ENCODE peak calls at places on chromosomes 5 and 9, in four cellular contexts. Y, U, M and D are unnamed samples.

GRCh38 chr5:56383761-56384160 is 150.6 kb upstream of the ANKRD55 start:
- DNase-seq in Y (no peak), U (no peak), M (no peak), D (no peak)

GRCh38 chr5:4866131-4866659 is 273.9 kb upstream of the ADAMTS16 start:
- DNase-seq in Y (no peak), U (no peak), M (no peak), D (no peak)

GRCh38 chr5:73213566-73213998 is 40.6 kb downstream of the TMEM174 start:
- DNase-seq in Y (peak), U (peak), M (peak), D (peak)

GRCh38 chr9:111099199-111100005 is 61.1 kb upstream of the LPAR1 start:
- DNase-seq in Y (no peak), U (no peak), M (no peak), D (no peak)

GRCh38 chr5:187042-187431 is 4.3 kb upstream of the LRRC14B start:
- DNase-seq in Y (no peak), U (no peak), M (no peak), D (peak)

GRCh38 chr5:36374275-36374862 is 72.7 kb upstream of the RANBP3L start:
- DNase-seq in Y (no peak), U (peak), M (no peak), D (peak)

GRCh38 chr5:99973779-99974178 is 561.4 kb upstream of the FAM174A start:
- DNase-seq in Y (no peak), U (no peak), M (no peak), D (no peak)

GRCh38 chr9:70315389-70315788 is 56.6 kb downstream of the SMC5 start:
- DNase-seq in Y (no peak), U (peak), M (no peak), D (no peak)

GRCh38 chr5:59917121-59917520 is 23.6 kb upstream of the PDE4D start:
- DNase-seq in Y (no peak), U (no peak), M (no peak), D (no peak)

GRCh38 chr9:136354592-136355085 is 8.9 kb downstream of the DNLZ start:
- DNase-seq in Y (no peak), U (peak), M (no peak), D (peak)

GRCh38 chr5:119524461-119524860 is 72.2 kb downstream of the HSD17B4 start:
- DNase-seq in Y (no peak), U (no peak), M (no peak), D (no peak)

GRCh38 chr5:71677977-71678376 is 41.1 kb upstream of the CARTPT start:
- DNase-seq in Y (no peak), U (no peak), M (no peak), D (no peak)

GRCh38 chr5:71865202-71865601 is 146.1 kb downstream of the CARTPT start:
- DNase-seq in Y (no peak), U (peak), M (no peak), D (peak)

GRCh38 chr5:14326035-14326909 is 183.1 kb downstream of the TRIO start:
- DNase-seq in Y (no peak), U (no peak), M (peak), D (no peak)

GRCh38 chr5:1405539-1406530 is 39.4 kb downstream of the SLC6A3 start:
- DNase-seq in Y (no peak), U (no peak), M (no peak), D (peak)

GRCh38 chr9:115198018-115198417 is 80.1 kb upstream of the TNC start:
- DNase-seq in Y (peak), U (peak), M (peak), D (peak)

GRCh38 chr9:121568541-121569265 is 69.1 kb upstream of the GGTA1 start:
- DNase-seq in Y (no peak), U (peak), M (peak), D (peak)

GRCh38 chr9:120729796-120730195 is 15.5 kb upstream of the MEGF9 start:
- DNase-seq in Y (no peak), U (no peak), M (no peak), D (no peak)

GRCh38 chr5:121704291-121704690 is 147.4 kb upstream of the FTMT start:
- DNase-seq in Y (no peak), U (no peak), M (no peak), D (no peak)

GRCh38 chr9:5089737-5090136 is 95.7 kb downstream of the INSL6 start:
- DNase-seq in Y (peak), U (no peak), M (no peak), D (peak)

GRCh38 chr9:106974341-106974740 is 111.4 kb downstream of the ZNF462 start:
- DNase-seq in Y (no peak), U (no peak), M (no peak), D (no peak)

GRCh38 chr5:154794525-154795234 is 39.5 kb downstream of the LARP1 start:
- DNase-seq in Y (no peak), U (no peak), M (no peak), D (no peak)

GRCh38 chr5:134029156-134029555 is 24.4 kb upstream of the VDAC1 start:
- DNase-seq in Y (no peak), U (peak), M (no peak), D (peak)

GRCh38 chr5:38613992-38614836 is 57.8 kb upstream of the LIFR start:
- DNase-seq in Y (no peak), U (no peak), M (peak), D (no peak)

GRCh38 chr9:109244179-109245132 is 76.4 kb downstream of the EPB41L4B start:
- DNase-seq in Y (peak), U (peak), M (peak), D (peak)

GRCh38 chr9:20189871-20190270 is 401.0 kb upstream of the SLC24A2 start:
- DNase-seq in Y (no peak), U (no peak), M (peak), D (no peak)

GRCh38 chr5:14810941-14811573 is 60.5 kb downstream of the ANKH start:
- DNase-seq in Y (no peak), U (no peak), M (no peak), D (no peak)

GRCh38 chr5:128579111-128579510 is 41.1 kb upstream of the FBN2 start:
- DNase-seq in Y (no peak), U (peak), M (no peak), D (peak)

GRCh38 chr9:138020120-138020794 is 142.7 kb downstream of the CACNA1B start:
- DNase-seq in Y (no peak), U (no peak), M (no peak), D (no peak)

GRCh38 chr5:59709833-59710232 is 183.7 kb downstream of the PDE4D start:
- DNase-seq in Y (no peak), U (peak), M (peak), D (no peak)

GRCh38 chr5:119943148-119943547 is 313.8 kb downstream of the FAM170A start:
- DNase-seq in Y (no peak), U (peak), M (no peak), D (no peak)

GRCh38 chr9:92508018-92508417 is 25.7 kb upstream of the ASPN start:
- DNase-seq in Y (no peak), U (no peak), M (no peak), D (no peak)

GRCh38 chr5:130471-131175 is 38.7 kb downstream of the PLEKHG4B start:
- DNase-seq in Y (no peak), U (peak), M (no peak), D (no peak)

GRCh38 chr5:102527547-102527946 is 28.7 kb upstream of the SLCO6A1 start:
- DNase-seq in Y (no peak), U (no peak), M (no peak), D (no peak)

GRCh38 chr5:86858452-86858851 is 240.7 kb downstream of the COX7C start:
- DNase-seq in Y (no peak), U (no peak), M (no peak), D (no peak)

GRCh38 chr5:135964670-135965320 is 10.0 kb upstream of the LECT2 start:
- DNase-seq in Y (no peak), U (peak), M (no peak), D (no peak)

GRCh38 chr5:149062371-149063016 is 368 bp downstream of the SH3TC2 start:
- DNase-seq in Y (peak), U (peak), M (no peak), D (peak)

GRCh38 chr9:36064448-36065037 is 27.8 kb downstream of the RECK start:
- DNase-seq in Y (no peak), U (peak), M (no peak), D (peak)

DNA sequence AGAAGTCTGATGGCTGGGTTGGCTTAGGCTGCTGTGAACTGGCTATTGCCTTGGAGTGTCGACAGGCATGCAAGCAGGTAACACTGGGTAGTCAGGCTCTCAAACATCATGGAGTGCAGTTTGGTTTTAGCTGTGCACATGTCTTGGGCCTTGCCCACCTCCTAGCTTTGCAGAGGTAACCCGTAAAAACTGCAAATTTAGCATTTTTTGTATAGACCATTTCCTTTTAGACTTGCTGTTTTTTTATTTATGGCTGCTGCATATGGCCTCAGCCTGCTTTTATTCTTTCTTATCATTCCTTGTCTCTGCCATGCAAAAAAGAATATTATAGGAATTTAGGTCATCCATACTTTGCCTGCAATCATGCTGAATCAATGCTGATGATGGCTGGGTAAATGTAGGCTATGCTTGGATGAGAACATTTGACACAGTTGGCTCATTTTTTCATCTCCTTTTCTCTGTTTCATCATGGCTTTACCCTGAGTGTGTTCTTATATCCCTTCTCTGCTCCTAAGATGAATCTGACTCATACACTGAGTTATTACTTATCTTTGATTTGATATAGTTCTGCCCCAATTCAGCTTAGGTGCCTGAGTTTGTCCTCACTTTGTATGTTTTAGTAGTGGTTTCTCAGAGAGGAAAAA is 27.2 kb downstream of the RECK start:
- DNase-seq in Y (no peak), U (no peak), M (no peak), D (peak)
- H3K4me3 ChIP-seq in Y (no peak), U (no peak), M (no peak), D (no peak)

GRCh38 chr5:163506726-163507125 is 1.3 kb downstream of the MAT2B start:
- DNase-seq in Y (no peak), U (peak), M (no peak), D (peak)

GRCh38 chr5:163505049-163505474 is 357 bp upstream of the MAT2B start:
- DNase-seq in Y (no peak), U (no peak), M (no peak), D (no peak)

GRCh38 chr5:163505475-163506457 is at the start of gene MAT2B:
- DNase-seq in Y (peak), U (peak), M (peak), D (peak)

GRCh38 chr5:163504091-163504931 is 1.1 kb upstream of the MAT2B start:
- DNase-seq in Y (peak), U (peak), M (peak), D (peak)

DNA sequence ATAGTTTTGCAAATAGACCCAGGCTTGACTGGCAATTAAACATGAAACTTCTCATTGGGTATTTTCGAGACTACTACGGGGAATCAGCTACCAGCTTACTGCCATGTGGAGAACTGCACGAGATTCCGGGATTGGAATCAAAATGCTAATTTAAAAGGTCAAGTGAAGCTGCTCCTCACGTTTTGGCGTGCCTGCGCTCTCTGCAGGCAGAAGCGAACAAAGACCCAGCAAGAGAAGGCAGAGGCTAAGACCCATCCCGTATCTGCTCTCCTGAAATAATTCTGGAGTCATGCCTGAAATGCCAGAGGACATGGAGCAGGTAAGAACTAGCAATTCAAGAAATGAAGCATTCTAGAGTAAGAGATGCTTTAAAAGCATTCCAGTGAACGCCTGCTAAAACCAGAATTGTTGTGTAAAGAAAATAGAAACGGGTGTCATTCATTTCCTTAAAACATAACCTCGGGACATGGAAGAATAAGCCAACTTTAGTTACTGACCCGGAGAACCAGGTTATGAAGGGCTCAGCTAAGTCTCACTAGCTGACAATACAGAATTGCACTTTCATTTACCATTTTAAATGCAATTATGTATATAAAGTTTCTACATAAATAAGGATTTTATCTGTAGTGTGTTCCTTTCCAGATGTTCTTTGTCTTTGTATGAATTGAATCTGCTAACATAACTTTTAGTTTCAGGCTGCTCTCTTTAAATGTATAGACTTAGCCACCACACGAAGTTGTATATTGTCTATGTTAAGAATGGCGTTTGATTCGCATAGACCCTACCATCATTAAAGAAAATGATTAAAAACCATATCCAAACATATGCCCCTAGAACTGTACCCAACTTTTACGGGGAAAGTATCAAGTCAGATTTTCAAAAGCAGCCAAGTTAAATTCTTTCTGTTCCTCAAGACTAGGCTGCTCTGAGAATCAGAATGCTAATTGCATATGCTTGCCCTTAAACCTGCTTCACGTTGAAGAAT is 2.0 kb upstream of the MAT2B start:
- DNase-seq in Y (peak), U (peak), M (peak), D (peak)
- TF ChIP-seq CTCF in Y (peak), U (peak), M (peak), D (peak)

DNA sequence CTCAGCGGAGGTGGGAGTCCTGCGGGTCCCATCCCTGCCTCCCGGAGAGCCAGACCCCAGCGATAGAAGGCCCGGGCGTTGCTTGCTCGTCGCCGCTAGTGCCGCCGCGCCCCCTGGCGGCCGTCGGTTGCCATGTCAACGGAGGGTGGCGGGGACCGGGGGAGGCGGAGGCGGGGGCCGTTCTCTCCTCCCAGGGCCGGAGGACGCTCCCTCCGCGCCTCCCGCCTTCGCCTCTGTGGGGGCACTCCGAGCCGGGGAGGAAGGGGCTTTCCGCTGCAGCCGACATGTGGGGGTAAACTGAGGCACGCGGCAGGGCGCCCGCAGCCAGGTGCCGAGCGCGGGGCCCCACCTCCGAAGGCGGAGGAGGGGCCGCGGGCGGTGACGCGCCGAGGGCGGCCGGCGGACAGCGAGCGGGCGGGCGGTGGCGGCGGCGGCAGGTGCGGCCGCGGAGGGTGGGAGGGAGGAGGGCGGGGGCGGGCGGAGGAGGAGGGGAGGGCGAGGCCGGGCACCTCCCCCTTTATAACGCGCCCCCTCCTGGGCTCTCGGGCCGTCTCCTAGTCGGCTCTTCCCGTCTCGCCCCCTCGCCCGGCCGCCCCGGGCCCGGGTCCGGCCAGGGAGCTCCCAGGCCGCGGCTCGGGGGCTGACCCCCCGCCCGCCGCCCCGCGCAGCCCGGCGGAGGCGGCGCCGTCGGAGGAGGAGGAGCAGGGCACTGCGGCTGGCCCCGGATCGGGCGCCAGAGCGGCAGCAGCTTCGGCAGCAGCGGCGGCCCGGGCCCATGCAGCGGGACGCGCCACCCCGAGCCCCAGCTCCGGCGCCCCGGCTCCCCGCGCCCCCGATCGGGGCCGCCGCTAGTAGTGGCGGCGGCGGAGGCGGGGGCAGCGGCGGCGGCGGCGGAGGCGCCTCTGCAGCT is 556 bp upstream of the CDK9 start:
- DNase-seq in Y (peak), U (peak), M (peak), D (peak)
- H3K4me3 ChIP-seq in Y (peak), U (peak), M (peak), D (peak)

DNA sequence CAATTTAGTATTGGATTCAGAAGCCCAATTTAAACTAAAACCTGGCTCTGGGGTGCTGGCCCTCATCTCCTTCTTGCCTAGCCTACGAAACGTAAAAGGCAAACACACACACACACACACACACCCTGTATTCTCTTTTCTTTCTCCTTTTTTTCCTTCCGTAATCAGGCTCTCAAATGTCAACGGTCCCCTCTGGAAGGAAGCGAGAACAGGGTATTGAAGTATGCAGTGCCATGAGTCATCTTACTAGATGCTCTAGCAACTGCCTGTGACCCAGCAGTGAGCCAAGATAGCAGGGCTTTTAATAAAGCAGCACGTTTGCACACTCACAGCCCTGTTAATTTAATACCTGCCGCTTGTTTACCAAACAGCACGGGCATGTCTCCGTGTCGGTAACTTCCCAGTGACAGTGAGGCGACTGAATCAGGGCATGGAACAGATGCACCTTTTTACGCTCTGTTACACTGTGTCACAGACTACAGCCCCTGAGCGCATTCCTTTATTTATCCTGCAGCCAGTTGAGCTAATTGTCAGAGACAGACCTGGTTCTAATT is 243.8 kb downstream of the BNC2 start:
- DNase-seq in Y (no peak), U (peak), M (peak), D (peak)
- TF ChIP-seq CTCF in Y (no peak), U (no peak), M (no peak), D (no peak)

GRCh38 chr9:113529336-113530009 is 65.9 kb downstream of the RGS3 start:
- DNase-seq in Y (no peak), U (no peak), M (no peak), D (no peak)

GRCh38 chr9:113530942-113531341 is 67.4 kb downstream of the RGS3 start:
- DNase-seq in Y (no peak), U (no peak), M (no peak), D (no peak)

GRCh38 chr9:113531919-113532808 is 68.6 kb downstream of the RGS3 start:
- DNase-seq in Y (no peak), U (no peak), M (no peak), D (no peak)

GRCh38 chr9:113528811-113529210 is 65.3 kb downstream of the RGS3 start:
- DNase-seq in Y (no peak), U (no peak), M (no peak), D (no peak)

DNA sequence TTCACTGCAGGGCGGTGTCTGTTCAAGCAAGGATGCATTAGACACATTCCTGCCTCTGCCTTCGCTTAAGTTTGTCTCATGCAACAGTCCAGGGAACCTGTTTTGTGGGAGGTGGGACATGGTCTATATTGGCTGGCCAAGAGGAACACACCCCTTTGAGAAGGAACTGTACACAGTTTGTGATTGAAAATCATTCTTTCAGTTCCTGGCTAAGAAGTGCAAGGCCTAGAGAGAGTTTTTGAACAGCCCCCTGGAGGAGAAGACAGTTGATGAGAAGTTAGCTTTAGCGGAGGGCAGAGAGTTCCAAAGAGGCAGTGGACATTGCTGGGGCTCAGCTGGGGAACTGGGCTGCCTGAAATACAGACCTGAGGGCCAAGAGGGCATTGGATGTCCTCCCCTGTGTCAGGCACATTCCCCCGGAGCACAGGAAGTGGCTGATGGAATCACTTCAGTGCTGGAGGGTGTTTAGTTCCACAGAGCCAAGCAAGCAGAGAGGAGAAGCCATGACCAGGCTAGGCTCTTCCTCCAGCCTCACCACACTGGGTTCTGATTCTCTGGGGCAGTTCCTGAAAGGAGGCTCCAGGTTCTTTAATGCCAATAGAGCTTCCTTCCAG is 66.6 kb downstream of the RGS3 start:
- DNase-seq in Y (no peak), U (no peak), M (no peak), D (no peak)
- H3K4me3 ChIP-seq in Y (no peak), U (no peak), M (no peak), D (no peak)

GRCh38 chr9:83538890-83539238 is 663 bp upstream of the FRMD3 start:
- DNase-seq in Y (no peak), U (no peak), M (no peak), D (no peak)
- TF ChIP-seq CTCF in Y (no peak), U (no peak), M (no peak), D (no peak)

GRCh38 chr5:150339165-150339564 is 18.3 kb upstream of the TCOF1 start:
- DNase-seq in Y (no peak), U (no peak), M (no peak), D (no peak)
- H3K4me3 ChIP-seq in Y (no peak), U (no peak), M (no peak), D (no peak)